ENCODE peak calls at places on chromosomes 12 and 14, in five cellular contexts. M is heart left ventricle, H is tibial nerve, D is AG04450, E is Peyer's patch. O is an unnamed sample.

GRCh38 chr12:30201301-30202160 is 417.8 kb upstream of the TMTC1 start:
- DNase-seq in D (no peak), E (no peak), M (peak), H (no peak), O (no peak)

GRCh38 chr12:42575717-42576116 is 13.8 kb downstream of the PRICKLE1 start:
- DNase-seq in E (no peak), M (no peak), H (no peak), D (no peak), O (no peak)

GRCh38 chr14:60544659-60545058 is 35.7 kb downstream of the SIX6 start:
- DNase-seq in D (no peak), H (no peak), M (no peak), E (no peak), O (no peak)

GRCh38 chr14:24437736-24438067 is 4.9 kb downstream of the SDR39U1 start:
- DNase-seq in D (no peak), M (no peak), E (no peak), H (no peak), O (no peak)

GRCh38 chr12:111410229-111411186 is 4.8 kb downstream of the SH2B3 start:
- DNase-seq in H (no peak), D (no peak), M (peak), E (no peak), O (no peak)

GRCh38 chr14:64724578-64724930 is 20.3 kb downstream of the PLEKHG3 start:
- DNase-seq in M (no peak), E (peak), D (no peak), H (no peak), O (no peak)

GRCh38 chr12:98678236-98678945 is 33.3 kb downstream of the APAF1 start:
- DNase-seq in D (no peak), H (no peak), M (no peak), E (no peak), O (no peak)

GRCh38 chr14:75972729-75973480 is 8.9 kb downstream of the TGFB3 start:
- DNase-seq in E (no peak), D (no peak), H (no peak), M (no peak), O (no peak)

GRCh38 chr12:93778306-93778705 is 101.1 kb downstream of the CRADD start:
- DNase-seq in M (peak), H (no peak), D (peak), E (no peak), O (peak)

GRCh38 chr14:105187935-105188524 is 6.9 kb upstream of the NUDT14 start:
- DNase-seq in E (peak), M (no peak), D (no peak), H (no peak), O (no peak)

GRCh38 chr14:103126873-103127304 is 3.6 kb downstream of the TNFAIP2 start:
- DNase-seq in E (peak), D (no peak), H (no peak), M (peak), O (no peak)

GRCh38 chr12:58588771-58589170 is 331.5 kb downstream of the LRIG3 start:
- DNase-seq in H (no peak), M (no peak), D (no peak), E (no peak), O (no peak)

GRCh38 chr12:93990832-93991748 is 157.3 kb upstream of the PLXNC1 start:
- DNase-seq in D (no peak), M (peak), E (peak), H (no peak), O (peak)

GRCh38 chr12:52063986-52064649 is 5.7 kb upstream of the ATG101 start:
- DNase-seq in H (no peak), E (no peak), D (peak), M (peak), O (peak)

GRCh38 chr12:58066296-58066695 is 124.9 kb downstream of the ATP23 start:
- DNase-seq in E (no peak), H (no peak), M (no peak), D (no peak), O (no peak)

GRCh38 chr12:65565601-65566560 is 258.4 kb upstream of the HMGA2 start:
- DNase-seq in D (peak), H (no peak), E (no peak), M (no peak), O (peak)

GRCh38 chr12:12819752-12820311 is 6.7 kb downstream of the DDX47 start:
- DNase-seq in M (no peak), D (peak), E (no peak), H (no peak), O (peak)

GRCh38 chr14:70771781-70772212 is 37.5 kb downstream of the MAP3K9 start:
- DNase-seq in H (no peak), M (no peak), E (no peak), D (no peak), O (peak)

GRCh38 chr12:127399451-127399850 is 867.5 kb upstream of the TMEM132C start:
- DNase-seq in M (no peak), D (no peak), H (no peak), E (no peak), O (no peak)

GRCh38 chr12:122886851-122887816 is 8.8 kb downstream of the VPS37B start:
- DNase-seq in D (no peak), E (no peak), H (no peak), M (no peak), O (no peak)

GRCh38 chr14:72553161-72553560 is 340.7 kb downstream of the DPF3 start:
- DNase-seq in E (no peak), H (no peak), D (no peak), M (no peak), O (no peak)
- H3K4me3 ChIP-seq in E (no peak), H (no peak), D (no peak), M (no peak), O (no peak)

GRCh38 chr12:28869197-28869596 is 279.9 kb upstream of the FAR2 start:
- DNase-seq in E (no peak), D (peak), M (no peak), H (no peak), O (peak)
- H3K27ac ChIP-seq in E (no peak), D (no peak), M (no peak), H (peak), O (peak)

DNA sequence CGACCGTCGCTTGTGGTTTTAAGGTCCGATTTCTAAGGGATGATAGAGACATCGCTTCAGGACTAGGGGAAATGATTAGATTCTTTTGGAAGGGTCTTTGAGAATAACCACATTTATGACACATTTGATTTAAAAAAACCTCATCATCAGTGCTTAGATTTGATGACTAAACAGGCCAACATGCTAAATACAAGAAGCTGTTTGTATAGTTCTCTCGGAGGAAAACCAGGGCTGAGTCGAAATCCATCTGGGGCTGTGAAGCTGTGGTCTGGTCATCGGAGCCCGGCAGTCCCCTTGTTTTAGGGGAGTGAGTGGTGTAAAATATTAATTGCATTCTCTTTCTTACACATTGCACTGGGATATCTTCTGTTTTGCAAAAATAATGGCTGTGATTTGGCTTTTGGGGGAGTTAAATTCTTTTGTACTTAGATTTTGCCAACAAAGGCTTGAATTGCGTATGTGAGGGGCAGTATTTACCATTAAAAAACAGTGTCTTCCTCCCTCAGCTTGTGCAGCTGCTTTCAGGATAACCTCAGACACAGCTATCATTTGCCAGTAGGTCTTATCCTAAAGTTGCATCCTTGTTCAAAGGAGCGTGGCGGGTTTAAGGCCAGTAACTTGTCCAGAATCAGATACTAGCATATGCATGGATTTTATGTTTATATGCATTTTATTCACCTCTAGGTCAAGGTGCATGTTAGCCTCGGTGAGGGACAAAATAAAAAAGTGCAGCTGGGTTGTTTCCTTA is 598 bp downstream of the GNG2 start:
- DNase-seq in D (no peak), E (no peak), H (no peak), M (no peak), O (no peak)
- H3K4me3 ChIP-seq in D (peak), E (peak), H (peak), M (peak), O (peak)

GRCh38 chr12:53288322-53288721 is 7.0 kb upstream of the PFDN5 start:
- DNase-seq in D (no peak), H (no peak), M (no peak), E (no peak), O (no peak)
- H3K27ac ChIP-seq in D (peak), H (no peak), M (no peak), E (no peak), O (no peak)

GRCh38 chr14:69713127-69713800 is 53.7 kb upstream of the SRSF5 start:
- DNase-seq in H (no peak), E (no peak), M (no peak), D (no peak), O (no peak)
- H3K4me3 ChIP-seq in H (no peak), E (no peak), M (no peak), D (no peak), O (no peak)

DNA sequence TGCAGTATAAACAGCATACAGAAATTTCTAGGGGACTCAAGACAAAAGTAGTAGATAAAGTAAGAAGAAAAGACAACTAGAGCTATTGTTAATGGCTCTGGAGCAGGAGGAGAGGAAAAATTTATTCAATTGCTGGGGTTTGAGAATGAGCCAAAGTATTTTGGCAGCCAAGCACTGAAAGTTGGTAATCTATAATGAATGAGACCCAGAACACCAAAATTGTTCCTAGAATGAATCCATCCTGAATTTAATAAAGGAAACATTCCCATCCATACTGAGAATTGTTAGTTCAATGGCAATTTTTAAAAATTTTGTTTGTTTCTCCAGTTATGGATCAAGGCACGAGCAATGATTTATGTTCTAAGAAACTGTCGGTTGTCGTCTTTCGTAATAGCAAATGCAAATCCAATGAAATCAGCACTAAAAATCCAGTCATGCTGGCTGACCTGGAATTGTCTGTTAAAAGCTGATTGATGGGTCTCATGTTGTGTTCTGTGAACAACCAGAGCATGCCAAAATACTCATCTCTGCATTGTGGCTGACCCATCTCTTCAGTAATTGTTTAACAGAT is 170.9 kb upstream of the LMNTD1 start:
- DNase-seq in D (no peak), H (no peak), E (no peak), M (no peak), O (no peak)
- H3K27ac ChIP-seq in D (no peak), H (peak), E (no peak), M (no peak), O (no peak)

GRCh38 chr12:2691001-2691339 is 103.8 kb upstream of the FKBP4 start:
- DNase-seq in M (no peak), H (no peak), D (no peak), E (peak), O (no peak)
- H3K4me3 ChIP-seq in M (peak), H (peak), D (peak), E (peak), O (peak)

DNA sequence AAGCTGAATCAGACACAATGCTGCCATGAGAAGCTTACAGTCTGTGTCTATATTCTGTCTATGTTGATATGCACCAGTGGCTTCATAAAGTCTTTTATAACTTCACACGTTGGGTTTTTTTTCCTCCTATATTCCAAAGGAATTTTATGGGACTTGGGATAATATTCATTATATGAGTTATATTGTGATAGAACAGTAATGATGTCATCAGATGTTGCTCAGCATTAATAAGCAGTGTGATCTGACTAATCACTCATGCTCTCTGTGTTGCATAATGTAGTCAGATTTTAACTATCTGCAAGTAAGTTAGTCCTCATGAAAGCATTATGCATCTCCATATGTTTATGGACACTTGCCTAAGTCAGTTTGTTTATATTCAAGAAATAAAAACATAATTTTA is 159.6 kb downstream of the PLCZ1 start:
- DNase-seq in M (no peak), E (no peak), D (no peak), H (no peak), O (no peak)
- H3K27ac ChIP-seq in M (no peak), E (no peak), D (no peak), H (no peak), O (no peak)

O was measured in brain microvascular endothelial cell.